ENCODE peak calls at places on chromosomes 5 and 9, in four cellular contexts. R, C, X and K are unnamed samples. For H4K20me1, the result is how much of the 10 kb centered on the place peaks cover.

GRCh38 chr5:56638061-56638621 is 177.2 kb upstream of the MAP3K1 start:
- DNase-seq in R (peak), C (no peak), X (no peak), K (no peak)

GRCh38 chr9:19788614-19789271 is at the start of gene SLC24A2:
- DNase-seq in R (no peak), C (peak), X (no peak), K (no peak)

GRCh38 chr5:113061851-113062631 is 85.4 kb downstream of the DCP2 start:
- DNase-seq in R (no peak), C (peak), X (peak), K (peak)

GRCh38 chr9:22415941-22416691 is 30.5 kb upstream of the DMRTA1 start:
- DNase-seq in R (peak), C (no peak), X (no peak), K (no peak)

GRCh38 chr5:19903611-19904010 is 84.4 kb downstream of the CDH18 start:
- DNase-seq in R (no peak), C (no peak), X (no peak), K (peak)

GRCh38 chr5:56900858-56901578 is 8.4 kb upstream of the SETD9 start:
- DNase-seq in R (peak), C (no peak), X (peak), K (peak)

GRCh38 chr5:135491552-135492318 is 39.6 kb upstream of the TIFAB start:
- DNase-seq in R (no peak), C (peak), X (no peak), K (no peak)

GRCh38 chr5:99275128-99275527 is 346.3 kb upstream of the CHD1 start:
- DNase-seq in R (no peak), C (peak), X (no peak), K (no peak)

GRCh38 chr5:96483878-96484277 is 50.8 kb upstream of the PCSK1 start:
- DNase-seq in R (peak), C (no peak), X (peak), K (peak)

GRCh38 chr5:166488560-166488959 is 1802.9 kb upstream of the WWC1 start:
- DNase-seq in R (no peak), C (no peak), X (no peak), K (no peak)

GRCh38 chr5:26553079-26553478 is 485.3 kb downstream of the CDH9 start:
- DNase-seq in R (no peak), C (no peak), X (peak), K (no peak)

GRCh38 chr9:81083062-81083461 is 606.3 kb downstream of the TLE1 start:
- DNase-seq in R (no peak), C (peak), X (peak), K (no peak)

GRCh38 chr5:126752052-126752785 is 24.7 kb upstream of the LMNB1 start:
- DNase-seq in R (no peak), C (no peak), X (no peak), K (no peak)

GRCh38 chr9:23826120-23826629 is at the start of gene ELAVL2:
- DNase-seq in R (peak), C (peak), X (peak), K (peak)

GRCh38 chr9:105656131-105656921 is 5.9 kb upstream of the TAL2 start:
- DNase-seq in R (no peak), C (peak), X (no peak), K (peak)

GRCh38 chr5:57653636-57654290 is 171.2 kb upstream of the ACTBL2 start:
- DNase-seq in R (no peak), C (no peak), X (no peak), K (peak)

GRCh38 chr5:88393082-88393481 is 124.4 kb upstream of the TMEM161B start:
- DNase-seq in R (no peak), C (no peak), X (no peak), K (no peak)

GRCh38 chr5:88391116-88391515 is 122.5 kb upstream of the TMEM161B start:
- DNase-seq in R (no peak), C (no peak), X (no peak), K (no peak)

GRCh38 chr5:88388476-88389170 is 120.0 kb upstream of the TMEM161B start:
- DNase-seq in R (no peak), C (no peak), X (no peak), K (no peak)

GRCh38 chr5:88390007-88390385 is 121.4 kb upstream of the TMEM161B start:
- DNase-seq in R (no peak), C (no peak), X (no peak), K (no peak)

GRCh38 chr5:88389248-88390006 is 120.8 kb upstream of the TMEM161B start:
- DNase-seq in R (no peak), C (no peak), X (peak), K (no peak)
- H3K9ac ChIP-seq in R (no peak), C (no peak), X (no peak), K (no peak)

GRCh38 chr9:129627556-129628492 is 1.9 kb downstream of the NTMT1 start:
- DNase-seq in R (no peak), C (no peak), X (peak), K (peak)

GRCh38 chr9:129626944-129627297 is 958 bp downstream of the NTMT1 start:
- DNase-seq in R (peak), C (no peak), X (peak), K (peak)

GRCh38 chr9:129624947-129625346 is 1.0 kb upstream of the NTMT1 start:
- DNase-seq in R (no peak), C (no peak), X (no peak), K (no peak)

GRCh38 chr9:129624168-129624759 is 1.7 kb upstream of the NTMT1 start:
- DNase-seq in R (peak), C (peak), X (peak), K (peak)

GRCh38 chr9:129626079-129626943 is at the start of gene NTMT1:
- DNase-seq in R (peak), C (peak), X (peak), K (peak)
- H4K20me1 ChIP-seq in R (under half), C (under half), X (under half), K (under half)

DNA sequence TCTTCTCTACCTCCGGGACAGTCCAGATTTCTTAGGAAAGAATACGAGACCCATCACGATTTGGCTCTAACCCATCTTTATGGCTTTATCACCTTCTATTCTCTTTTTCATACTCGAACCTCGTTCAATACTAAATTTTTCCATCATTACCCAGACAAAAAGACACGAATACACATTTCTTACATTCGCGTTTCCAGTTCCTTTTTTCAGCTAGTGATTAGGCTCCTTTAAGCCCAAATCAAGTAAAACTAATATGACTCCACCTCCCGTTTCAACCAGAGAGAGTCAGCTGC is 506 bp downstream of the ZBTB6 start:
- DNase-seq in R (no peak), C (no peak), X (no peak), K (no peak)
- H3K9ac ChIP-seq in R (peak), C (peak), X (peak), K (peak)

DNA sequence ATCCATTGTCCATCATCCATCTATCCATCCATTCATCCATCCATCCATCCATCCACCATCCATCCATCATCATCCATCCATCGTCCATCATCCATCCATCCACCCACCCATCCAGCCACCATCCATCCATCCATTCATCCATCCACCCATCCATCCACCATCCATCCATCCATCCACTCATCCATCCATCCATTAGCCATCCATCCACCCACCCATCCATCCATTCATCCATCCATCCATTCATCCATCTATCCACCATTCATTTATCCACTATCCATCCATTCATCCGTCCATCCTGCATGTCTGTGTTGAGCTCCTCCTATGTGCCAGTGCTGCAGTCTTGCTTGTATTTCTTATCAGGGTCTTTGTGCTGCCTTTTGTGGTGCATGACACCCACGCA is 44.2 kb downstream of the COL5A1 start:
- DNase-seq in R (no peak), C (no peak), X (no peak), K (no peak)
- H4K20me1 ChIP-seq in R (under half), C (under half), X (half or more), K (under half)

GRCh38 chr5:161548472-161549094 is 2.1 kb upstream of the GABRB2 start:
- DNase-seq in R (no peak), C (peak), X (no peak), K (peak)

GRCh38 chr5:161546463-161547301 is at the start of gene GABRB2:
- DNase-seq in R (peak), C (peak), X (peak), K (peak)

GRCh38 chr5:161544350-161544765 is 2.2 kb downstream of the GABRB2 start:
- DNase-seq in R (peak), C (peak), X (peak), K (peak)

GRCh38 chr5:161547573-161548471 is 1.3 kb upstream of the GABRB2 start:
- DNase-seq in R (no peak), C (peak), X (no peak), K (peak)

DNA sequence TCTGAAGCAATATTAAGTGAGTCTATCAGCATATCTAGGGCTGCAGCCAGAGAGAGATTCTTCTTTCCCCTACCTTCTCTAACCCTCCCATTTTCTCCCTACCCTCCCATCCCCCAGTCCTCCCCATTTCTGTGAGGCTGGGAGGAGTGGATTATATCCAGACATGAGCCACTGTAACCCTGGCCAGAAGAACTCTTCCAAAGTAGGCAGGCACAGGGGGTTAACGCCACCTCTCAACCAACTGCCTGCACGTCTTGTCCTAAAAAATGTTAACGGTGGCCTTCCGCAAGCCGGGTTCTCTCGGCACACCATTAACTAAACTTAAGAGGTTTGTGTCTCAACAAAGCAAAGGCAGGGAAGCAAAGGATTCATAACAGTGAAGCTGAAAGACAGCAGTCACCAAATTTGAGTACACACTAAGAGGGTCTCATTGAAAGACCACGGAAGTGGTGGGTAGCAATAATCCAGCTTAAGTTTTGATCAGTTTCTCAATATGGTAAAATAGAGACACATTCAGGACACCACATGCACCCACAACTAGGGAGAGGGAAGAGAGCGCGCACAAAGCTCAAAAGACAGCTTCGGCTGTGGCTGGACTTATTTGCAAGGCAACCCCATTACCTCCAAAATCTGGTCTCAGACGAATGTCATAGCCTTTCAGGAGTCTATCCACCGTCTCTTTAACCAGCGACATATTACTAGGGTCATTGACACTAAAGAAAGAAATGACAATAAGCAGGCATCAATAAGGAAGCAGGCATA is 643 bp downstream of the GABRB2 start:
- DNase-seq in R (no peak), C (no peak), X (no peak), K (no peak)
- H3K9ac ChIP-seq in R (no peak), C (no peak), X (no peak), K (no peak)